ENCODE peak calls at places on chromosomes 3 and 15, in seven cellular contexts. L is MCF 10A, M is astrocyte, I is A549, G is GM20000, F is tibial artery, U is neural progenitor cell. N is an unnamed sample.

GRCh38 chr3:160885791-160886286 is 129.8 kb downstream of the PPM1L start:
- DNase-seq in L (peak), U (peak), I (no peak), M (peak), F (no peak), G (no peak), N (no peak)

GRCh38 chr3:191894406-191894805 is 433.4 kb downstream of the PYDC2 start:
- DNase-seq in F (no peak), G (no peak), I (no peak), U (no peak), L (no peak), M (peak), N (no peak)

GRCh38 chr15:80996247-80996646 is 4.5 kb upstream of the TLNRD1 start:
- DNase-seq in M (no peak), U (peak), I (no peak), L (peak), G (no peak), F (no peak), N (no peak)

GRCh38 chr3:138569090-138569489 is 25.0 kb downstream of the CEP70 start:
- DNase-seq in M (peak), L (no peak), U (no peak), I (no peak), F (no peak), G (no peak), N (no peak)

GRCh38 chr15:52790166-52790708 is at the start of gene ONECUT1:
- DNase-seq in I (peak), M (no peak), G (peak), F (no peak), L (peak), U (peak), N (peak)

GRCh38 chr3:72683068-72683467 is 165.2 kb downstream of the SHQ1 start:
- DNase-seq in U (peak), M (no peak), L (no peak), I (no peak), G (peak), F (no peak), N (no peak)

GRCh38 chr3:170815340-170815739 is 54.7 kb downstream of the RPL22L1 start:
- DNase-seq in U (peak), F (no peak), G (no peak), L (peak), M (no peak), I (no peak), N (no peak)

GRCh38 chr3:149442845-149443544 is 31.5 kb upstream of the TM4SF4 start:
- DNase-seq in G (no peak), L (peak), U (no peak), F (no peak), M (peak), I (no peak), N (no peak)

GRCh38 chr3:64658001-64658400 is 29.8 kb downstream of the ADAMTS9 start:
- DNase-seq in M (no peak), U (no peak), G (no peak), L (no peak), I (no peak), F (no peak), N (no peak)

GRCh38 chr3:127953092-127953491 is 38.1 kb downstream of the KBTBD12 start:
- DNase-seq in U (no peak), G (no peak), L (no peak), I (no peak), M (peak), F (no peak), N (no peak)

GRCh38 chr3:143119009-143119914 is at the start of gene CHST2:
- DNase-seq in M (peak), F (peak), L (peak), U (peak), G (peak), I (peak), N (peak)

GRCh38 chr15:91283155-91283554 is 183.1 kb downstream of the SV2B start:
- DNase-seq in L (no peak), M (no peak), F (no peak), I (no peak), G (no peak), U (no peak), N (no peak)

GRCh38 chr15:91548588-91548987 is 304.9 kb upstream of the SLCO3A1 start:
- DNase-seq in F (no peak), M (peak), G (no peak), I (no peak), U (no peak), L (no peak), N (no peak)

GRCh38 chr15:73894133-73894814 is 20.9 kb downstream of the TBC1D21 start:
- DNase-seq in I (no peak), G (no peak), F (no peak), L (no peak), U (no peak), M (no peak), N (no peak)

GRCh38 chr3:160184655-160185054 is 40.6 kb upstream of the C3orf80 start:
- DNase-seq in L (no peak), U (no peak), G (no peak), M (peak), I (no peak), F (no peak), N (no peak)

GRCh38 chr3:16067837-16068471 is 106.5 kb upstream of the GALNT15 start:
- DNase-seq in M (no peak), L (peak), F (no peak), G (no peak), U (no peak), I (no peak), N (no peak)

GRCh38 chr3:138468886-138469285 is 34.5 kb downstream of the ESYT3 start:
- DNase-seq in L (peak), F (no peak), M (no peak), G (no peak), U (no peak), I (no peak), N (no peak)

GRCh38 chr15:46344906-46345305 is 710.1 kb downstream of the SQOR start:
- DNase-seq in M (no peak), G (no peak), I (no peak), F (no peak), L (no peak), U (no peak), N (no peak)

GRCh38 chr15:99552111-99552510 is 13.7 kb upstream of the MEF2A start:
- DNase-seq in M (no peak), I (no peak), F (no peak), U (no peak), L (no peak), G (no peak), N (no peak)

GRCh38 chr3:111776844-111777483 is 82.1 kb upstream of the PHLDB2 start:
- DNase-seq in F (no peak), L (no peak), I (no peak), U (no peak), M (no peak), G (no peak), N (no peak)

GRCh38 chr3:12990781-12991480 is 82.3 kb downstream of the IQSEC1 start:
- DNase-seq in L (no peak), U (no peak), M (peak), F (no peak), G (no peak), I (no peak), N (no peak)

GRCh38 chr3:23385327-23385726 is 182.2 kb downstream of the UBE2E2 start:
- DNase-seq in M (no peak), U (no peak), L (no peak), G (no peak), I (no peak), F (no peak), N (no peak)

GRCh38 chr3:127041264-127041820 is 58.4 kb downstream of the PLXNA1 start:
- DNase-seq in F (no peak), U (no peak), M (no peak), I (no peak), L (no peak), G (no peak), N (no peak)

GRCh38 chr3:53151870-53152269 is 9.1 kb upstream of the PRKCD start:
- DNase-seq in F (no peak), I (no peak), L (no peak), U (no peak), G (no peak), M (no peak), N (no peak)

GRCh38 chr3:16079519-16079918 is 95.0 kb upstream of the GALNT15 start:
- DNase-seq in G (no peak), L (no peak), I (no peak), M (peak), U (no peak), F (no peak), N (no peak)

GRCh38 chr3:46923559-46924350 is 46.2 kb downstream of the PTH1R start:
- DNase-seq in I (peak), F (peak), M (no peak), G (no peak), L (no peak), U (peak), N (peak)

GRCh38 chr3:39970982-39971381 is 161.6 kb downstream of the MYRIP start:
- DNase-seq in G (no peak), U (no peak), L (no peak), M (no peak), I (no peak), F (no peak), N (no peak)

GRCh38 chr3:179410317-179410716 is 41.0 kb downstream of the GNB4 start:
- DNase-seq in G (no peak), F (no peak), I (no peak), M (peak), U (peak), L (no peak), N (no peak)
- TF ChIP-seq CTCF in G (no peak), F (no peak), I (no peak), M (no peak), U (no peak), L (no peak), N (no peak)

GRCh38 chr3:186002884-186003472 is 65.2 kb upstream of the TRA2B start:
- DNase-seq in L (peak), M (peak), F (no peak), U (peak), I (no peak), G (no peak), N (no peak)
- TF ChIP-seq CTCF in L (peak), M (peak), F (no peak), U (peak), I (peak), G (no peak), N (no peak)

DNA sequence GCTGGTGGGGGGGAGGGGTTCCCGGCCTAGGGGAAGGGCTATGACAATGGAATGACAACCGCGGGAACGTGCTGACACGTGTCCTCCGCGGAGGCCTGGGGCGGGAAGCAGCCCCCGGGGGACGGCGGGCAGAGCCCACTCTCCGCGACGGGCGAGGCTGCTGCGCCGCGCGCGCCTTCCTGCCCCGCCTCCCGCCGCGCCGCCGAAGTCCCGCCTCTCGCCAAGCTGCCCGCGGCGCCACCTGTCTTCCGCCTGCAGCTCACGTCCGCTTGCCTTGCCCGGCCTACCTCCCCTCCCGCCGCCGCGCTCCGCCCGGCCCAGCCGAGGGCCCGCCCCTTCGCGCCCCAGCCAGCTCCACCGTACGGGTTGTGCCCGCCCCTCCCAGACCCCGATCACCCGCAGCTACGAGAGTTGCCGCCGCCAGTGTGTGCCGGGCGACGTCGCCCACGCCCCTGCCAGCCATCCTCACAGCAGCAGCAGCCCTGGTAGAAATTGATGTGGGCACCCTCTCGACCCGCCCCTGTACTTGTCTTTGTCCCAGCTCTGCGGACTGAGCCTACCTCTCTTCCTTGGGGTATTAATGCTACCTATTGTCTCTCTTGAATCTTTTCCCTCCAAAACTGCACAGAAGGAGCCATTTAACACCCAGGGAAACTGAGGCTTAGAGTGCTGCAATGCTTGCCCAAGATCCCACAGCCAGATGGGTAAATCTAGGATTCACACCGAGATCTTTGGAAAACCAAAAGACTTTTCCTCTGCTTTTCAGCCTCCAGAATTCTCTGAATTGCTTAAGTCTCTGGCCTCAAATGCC is at the start of gene PARP16:
- DNase-seq in I (peak), U (peak), M (peak), G (peak), F (peak), L (peak), N (peak)
- TF ChIP-seq CTCF in I (peak), U (peak), M (no peak), G (peak), F (peak), L (peak), N (no peak)

GRCh38 chr15:57611938-57612337 is 20.2 kb downstream of the MYZAP start:
- DNase-seq in U (peak), M (no peak), G (no peak), I (peak), F (peak), L (peak), N (no peak)
- TF ChIP-seq CTCF in U (peak), M (no peak), G (no peak), I (peak), F (peak), L (peak), N (no peak)

N was measured in endothelial cell.